ENCODE peak calls at places on chromosomes 1 and 21, in four cellular contexts. Q is GM23248, L is tibial artery, A is epithelial cell of esophagus. T is an unnamed sample.

GRCh38 chr1:94621392-94621791 is 79.8 kb upstream of the F3 start:
- DNase-seq in Q (peak), L (no peak), A (peak), T (no peak)

GRCh38 chr21:41899431-41900202 is 20.5 kb upstream of the PRDM15 start:
- DNase-seq in Q (no peak), L (no peak), A (no peak), T (no peak)

GRCh38 chr1:29810121-29811120 is 574.1 kb downstream of the PTPRU start:
- DNase-seq in Q (no peak), L (no peak), A (no peak), T (no peak)

GRCh38 chr1:203147376-203147775 is 19.9 kb downstream of the ADORA1 start:
- DNase-seq in Q (no peak), L (no peak), A (no peak), T (no peak)

GRCh38 chr1:3292051-3292722 is 162.3 kb upstream of the ARHGEF16 start:
- DNase-seq in Q (no peak), L (no peak), A (no peak), T (no peak)

GRCh38 chr1:190022709-190023108 is 455.0 kb downstream of the BRINP3 start:
- DNase-seq in Q (no peak), L (no peak), A (peak), T (no peak)

GRCh38 chr21:33219961-33220360 is 9.8 kb upstream of the IFNAR2 start:
- DNase-seq in Q (no peak), L (no peak), A (no peak), T (no peak)

GRCh38 chr1:224427346-224427745 is 7.3 kb downstream of the WDR26 start:
- DNase-seq in Q (peak), L (no peak), A (no peak), T (peak)

GRCh38 chr21:33936221-33937038 is 20.8 kb upstream of the ATP5PO start:
- DNase-seq in Q (peak), L (peak), A (no peak), T (no peak)

GRCh38 chr1:214545293-214545692 is 6.1 kb downstream of the PTPN14 start:
- DNase-seq in Q (no peak), L (no peak), A (no peak), T (no peak)
- H3K4me3 ChIP-seq in Q (no peak), L (no peak), A (no peak), T (no peak)

GRCh38 chr21:36109868-36110267 is 25.0 kb upstream of the CBR3 start:
- DNase-seq in Q (no peak), L (no peak), A (no peak), T (no peak)

GRCh38 chr21:36111238-36111637 is 23.6 kb upstream of the CBR3 start:
- DNase-seq in Q (no peak), L (no peak), A (no peak), T (no peak)

GRCh38 chr21:36115138-36115710 is 19.7 kb upstream of the CBR3 start:
- DNase-seq in Q (no peak), L (no peak), A (no peak), T (no peak)

GRCh38 chr21:36117276-36117675 is 17.6 kb upstream of the CBR3 start:
- DNase-seq in Q (no peak), L (no peak), A (peak), T (no peak)

GRCh38 chr21:36113647-36114428 is 21.0 kb upstream of the CBR3 start:
- DNase-seq in Q (no peak), L (no peak), A (peak), T (no peak)
- H3K4me3 ChIP-seq in Q (no peak), L (no peak), A (peak), T (no peak)

DNA sequence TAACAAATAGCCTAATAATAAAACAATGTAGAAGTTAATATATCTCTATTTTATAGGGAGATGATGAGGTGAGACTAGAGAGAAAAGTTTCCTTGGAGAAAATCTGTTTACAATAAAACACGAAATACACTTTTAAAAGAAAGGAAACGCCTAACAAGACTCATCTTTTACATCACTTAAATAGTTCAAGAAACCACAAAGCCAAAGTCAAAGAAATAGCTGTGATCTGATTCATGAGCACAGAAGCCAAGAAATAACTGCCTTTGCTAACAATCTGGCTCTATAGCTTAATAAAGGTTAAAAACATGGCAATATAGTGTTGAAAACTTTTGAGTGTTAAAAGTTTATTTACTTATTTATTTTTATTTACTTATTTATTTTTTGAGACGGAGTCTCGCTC is 61.5 kb downstream of the TOR3A start:
- DNase-seq in Q (peak), L (no peak), A (peak), T (peak)
- H3K4me3 ChIP-seq in Q (peak), L (no peak), A (peak), T (no peak)

GRCh38 chr1:153670859-153671622 is at the start of gene ILF2:
- DNase-seq in Q (peak), L (peak), A (peak), T (peak)

GRCh38 chr1:153667439-153667838 is 3.4 kb downstream of the ILF2 start:
- DNase-seq in Q (no peak), L (no peak), A (no peak), T (no peak)

GRCh38 chr1:153670257-153670858 is 435 bp downstream of the ILF2 start:
- DNase-seq in Q (peak), L (no peak), A (no peak), T (no peak)

GRCh38 chr1:153669606-153670005 is 1.2 kb downstream of the ILF2 start:
- DNase-seq in Q (no peak), L (no peak), A (no peak), T (no peak)
- H3K4me3 ChIP-seq in Q (peak), L (no peak), A (peak), T (peak)

GRCh38 chr1:43388021-43388575 is 1.5 kb downstream of the MED8 start:
- DNase-seq in Q (peak), L (no peak), A (peak), T (no peak)
- H3K4me3 ChIP-seq in Q (peak), L (no peak), A (no peak), T (peak)

GRCh38 chr1:39671793-39672550 is at the start of gene NT5C1A:
- DNase-seq in Q (peak), L (no peak), A (no peak), T (no peak)

GRCh38 chr1:39672551-39672947 is 642 bp upstream of the NT5C1A start:
- DNase-seq in Q (peak), L (no peak), A (no peak), T (no peak)

GRCh38 chr1:39673215-39673614 is 1.3 kb upstream of the NT5C1A start:
- DNase-seq in Q (no peak), L (no peak), A (no peak), T (no peak)

GRCh38 chr1:39670689-39671088 is 1.2 kb downstream of the NT5C1A start:
- DNase-seq in Q (no peak), L (no peak), A (no peak), T (no peak)

GRCh38 chr1:39671433-39671792 is 494 bp downstream of the NT5C1A start:
- DNase-seq in Q (peak), L (peak), A (no peak), T (no peak)
- H3K4me3 ChIP-seq in Q (peak), L (peak), A (peak), T (peak)

DNA sequence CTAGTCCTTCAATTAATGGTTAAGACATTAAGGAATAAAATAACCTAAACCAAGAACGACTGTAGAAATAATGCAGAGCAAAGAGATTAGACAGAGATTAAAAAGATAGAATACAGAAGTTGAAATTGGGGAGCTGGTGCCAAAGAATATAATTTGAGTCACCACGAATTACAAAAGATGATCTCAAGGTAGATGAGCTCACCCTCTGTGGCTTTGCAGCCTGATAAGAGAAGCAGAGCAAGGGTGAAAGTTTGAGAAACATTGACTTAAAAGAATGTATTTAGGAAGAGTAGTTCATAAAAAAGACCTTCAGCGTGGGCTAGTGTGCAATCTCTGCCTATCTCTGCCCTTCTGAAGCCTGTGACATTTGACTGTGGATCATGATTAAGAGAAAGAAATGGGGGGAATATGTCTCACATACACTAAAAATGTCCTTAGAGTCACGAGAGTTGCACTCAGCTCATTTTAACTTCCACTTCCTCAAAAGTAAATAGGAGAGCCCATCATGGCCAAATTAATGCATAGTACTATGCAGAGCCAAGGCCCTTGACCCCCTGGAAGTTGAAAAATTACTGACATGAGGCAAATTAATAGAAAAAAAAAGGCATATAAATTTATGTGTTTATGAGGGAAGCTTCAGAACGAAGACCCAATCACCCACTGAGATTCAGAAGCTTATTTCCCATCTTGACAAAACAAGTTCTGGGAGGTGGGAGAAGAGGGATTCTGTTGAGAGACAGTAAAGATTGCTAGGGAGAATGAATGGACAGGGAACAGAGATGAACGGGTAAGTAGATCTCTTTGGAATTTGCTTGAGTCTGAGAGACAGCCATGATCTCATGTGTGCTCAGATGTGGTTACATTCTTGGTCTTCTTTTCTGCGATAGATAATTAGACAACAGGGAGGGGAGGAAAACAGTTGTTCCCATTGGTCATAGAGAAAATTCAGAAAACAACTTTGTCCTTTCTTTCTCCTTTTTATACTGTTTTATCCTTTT is 395.4 kb upstream of the LRRC7 start:
- DNase-seq in Q (peak), L (no peak), A (peak), T (no peak)
- H3K4me3 ChIP-seq in Q (no peak), L (no peak), A (no peak), T (no peak)

T was measured in BJ.